ENCODE peak calls at places on chromosomes 2 and 18, in nine cellular contexts. B, S, T, X, I, Q, W, M and U are unnamed samples.

GRCh38 chr2:11013196-11013595 is 101.5 kb downstream of the KCNF1 start:
- DNase-seq in S (no peak), T (no peak), B (no peak), I (no peak), X (no peak), Q (no peak), W (no peak), M (peak; percentile 32), U (no peak)

GRCh38 chr2:60527762-60528161 is 25.7 kb downstream of the BCL11A start:
- DNase-seq in S (no peak), T (no peak), W (no peak), I (no peak), M (no peak), B (no peak), X (no peak), Q (no peak), U (no peak)

GRCh38 chr2:187553908-187554703 is at the start of gene TFPI:
- DNase-seq in T (peak; percentile 53), W (no peak), M (no peak), I (no peak), B (no peak), X (no peak), S (no peak), Q (no peak), U (no peak)

GRCh38 chr2:230153390-230153976 is 66.3 kb downstream of the SP110 start:
- DNase-seq in T (peak; percentile 13), W (no peak), S (no peak), M (peak; percentile 3), I (no peak), X (no peak), B (no peak), Q (no peak), U (no peak)

GRCh38 chr2:230937362-230937761 is 12.3 kb upstream of the GPR55 start:
- DNase-seq in W (no peak), M (no peak), Q (no peak), T (no peak), B (no peak), S (no peak), I (no peak), X (no peak), U (no peak)

GRCh38 chr2:132430895-132431294 is 14.3 kb downstream of the GPR39 start:
- DNase-seq in Q (no peak), I (no peak), W (no peak), T (no peak), S (no peak), X (no peak), M (no peak), B (peak; percentile 68), U (no peak)

GRCh38 chr18:79378416-79379250 is 17.1 kb upstream of the NFATC1 start:
- DNase-seq in T (peak; percentile 92), W (peak; percentile 92), Q (peak; percentile 74), S (peak; percentile 83), I (peak; percentile 89), B (peak; percentile 31), X (no peak), M (peak; percentile 90), U (no peak)

GRCh38 chr2:241066893-241067341 is 35.2 kb downstream of the MTERF4 start:
- DNase-seq in B (no peak), T (peak; percentile 82), Q (no peak), X (no peak), S (no peak), M (peak; percentile 69), W (peak; percentile 74), I (peak; percentile 35), U (no peak)

GRCh38 chr2:38907242-38907641 is 17.6 kb downstream of the ARHGEF33 start:
- DNase-seq in Q (no peak), T (no peak), W (no peak), M (no peak), I (no peak), S (no peak), X (no peak), B (no peak), U (no peak)

GRCh38 chr2:62339413-62339812 is 143.5 kb downstream of the B3GNT2 start:
- DNase-seq in T (no peak), X (no peak), W (no peak), B (no peak), S (no peak), Q (no peak), M (no peak), I (no peak), U (no peak)
- TF ChIP-seq CTCF in T (no peak), X (no peak), W (no peak), B (peak; percentile 9), S (no peak), Q (no peak), M (no peak), I (no peak), U (no peak)

DNA sequence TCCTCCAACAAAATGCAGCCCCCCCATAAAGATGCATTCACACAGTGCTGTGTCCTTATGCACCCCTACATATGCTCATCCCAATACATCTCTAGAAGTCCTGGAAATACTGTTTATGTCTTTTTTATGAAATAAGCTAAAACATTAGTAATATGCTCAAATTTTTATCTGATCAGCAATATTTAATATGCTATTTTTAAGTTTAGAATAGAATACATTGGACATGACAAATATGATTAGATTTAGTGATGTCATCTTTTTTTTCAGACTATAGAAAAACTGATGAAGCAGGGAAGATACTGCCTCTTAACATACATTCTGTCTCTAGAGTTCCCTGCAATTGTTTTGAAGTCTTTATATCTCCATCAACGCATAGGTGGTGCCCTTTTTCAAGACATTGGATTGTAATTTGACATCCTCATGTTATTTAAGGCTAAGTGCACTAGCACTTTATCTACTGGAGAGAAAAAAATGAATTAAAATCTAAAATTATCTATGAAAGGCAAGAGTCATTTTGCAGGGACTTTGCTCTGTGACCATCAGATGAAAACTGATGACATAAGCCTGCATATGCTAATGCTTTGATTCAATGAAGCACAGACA is 395.3 kb downstream of the LPIN1 start:
- DNase-seq in I (no peak), B (no peak), Q (no peak), S (no peak), M (no peak), T (no peak), W (no peak), X (no peak), U (no peak)
- TF ChIP-seq CTCF in I (no peak), B (no peak), Q (no peak), S (no peak), M (no peak), T (no peak), W (no peak), X (no peak), U (no peak)

GRCh38 chr2:65710356-65710755 is 278.0 kb upstream of the SPRED2 start:
- DNase-seq in X (no peak), I (no peak), Q (no peak), W (no peak), S (no peak), M (no peak), B (no peak), T (no peak), U (no peak)

GRCh38 chr2:65706376-65706775 is 274.0 kb upstream of the SPRED2 start:
- DNase-seq in B (no peak), T (no peak), W (no peak), I (no peak), X (no peak), S (no peak), M (no peak), Q (no peak), U (no peak)

GRCh38 chr2:65711863-65712262 is 279.5 kb upstream of the SPRED2 start:
- DNase-seq in Q (no peak), S (no peak), I (no peak), W (no peak), T (no peak), M (no peak), X (no peak), B (no peak), U (no peak)

GRCh38 chr2:65708129-65708528 is 275.7 kb upstream of the SPRED2 start:
- DNase-seq in M (no peak), X (peak; percentile 24), I (no peak), W (no peak), B (peak; percentile 18), T (no peak), S (no peak), Q (no peak), U (no peak)

DNA sequence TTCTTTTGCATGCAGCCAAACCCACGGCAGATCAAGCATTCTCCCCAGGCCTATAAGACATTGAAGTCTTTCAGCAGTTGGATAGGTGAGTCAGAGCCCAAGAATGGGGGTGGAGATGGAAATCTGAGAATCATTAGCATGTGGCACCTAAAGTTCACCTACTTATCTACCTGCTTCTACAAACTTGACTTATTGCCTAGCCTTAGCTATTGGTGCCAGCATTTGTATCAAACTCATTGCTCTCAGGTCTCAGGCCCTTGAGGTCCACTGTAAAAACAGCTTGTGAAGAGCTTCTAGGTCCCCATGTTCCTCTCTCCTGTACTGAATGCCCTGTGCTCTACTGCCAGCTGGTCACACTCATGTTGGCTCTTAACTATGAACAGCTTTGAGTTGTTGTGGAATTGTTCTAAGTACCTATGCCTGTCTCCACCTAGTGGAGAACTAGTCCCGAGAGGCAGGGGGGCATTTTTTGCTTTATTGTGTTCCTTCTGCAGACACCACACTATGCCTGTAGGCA is 278.4 kb upstream of the SPRED2 start:
- DNase-seq in Q (no peak), I (peak; percentile 25), B (no peak), W (no peak), M (no peak), S (no peak), X (no peak), T (peak; percentile 36), U (no peak)
- TF ChIP-seq CTCF in Q (no peak), I (no peak), B (peak; percentile 28), W (peak; percentile 15), M (peak; percentile 32), S (no peak), X (peak; percentile 41), T (peak; percentile 48), U (peak; percentile 12)

DNA sequence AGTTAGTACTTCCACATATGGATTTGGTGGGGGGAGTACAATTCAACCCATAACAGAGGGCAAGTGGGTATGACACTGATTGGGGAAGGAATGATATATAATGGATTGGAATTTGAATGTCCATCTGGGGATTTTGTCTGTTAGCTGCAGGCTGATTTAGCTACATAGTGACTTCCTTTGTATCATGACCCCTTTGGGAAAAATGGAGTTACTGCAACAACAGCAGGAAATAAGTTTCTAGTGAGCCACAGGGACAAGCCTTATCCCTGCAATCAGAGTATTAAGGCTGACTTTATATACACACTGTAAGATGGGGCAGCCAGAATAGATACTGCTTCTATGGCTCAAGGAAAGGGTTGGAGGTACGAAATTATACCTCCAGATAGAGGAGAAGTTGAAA is 404.4 kb upstream of the MEIS1 start:
- DNase-seq in W (no peak), S (no peak), T (peak; percentile 40), I (no peak), M (no peak), X (no peak), Q (no peak), B (no peak), U (no peak)
- TF ChIP-seq CTCF in W (no peak), S (no peak), T (peak; percentile 48), I (no peak), M (peak; percentile 63), X (peak; percentile 6), Q (no peak), B (no peak), U (no peak)